ENCODE peak calls at places on chromosomes 11 and 22, in ten cellular contexts. T is prostate gland; D is fibroblast of mammary gland; J is HCT116; V is BJ; A is epithelial cell of esophagus; F is uterus; Q is fibroblast of the aortic adventitia; O is brain microvascular endothelial cell; C is CD8-positive, alpha-beta T cell. K is an unnamed sample.

GRCh38 chr22:30202531-30203006 is 44.0 kb downstream of the LIF start:
- DNase-seq in T (peak), D (peak), J (no peak), V (no peak), A (peak), F (peak), Q (peak), O (no peak), C (no peak), K (peak)

GRCh38 chr22:46006379-46007002 is 29.5 kb upstream of the WNT7B start:
- DNase-seq in T (peak), D (peak), J (peak), V (no peak), A (peak), F (peak), Q (peak), O (peak), C (peak), K (peak)

GRCh38 chr11:46346886-46347636 is at the start of gene DGKZ:
- DNase-seq in T (peak), D (peak), J (peak), V (no peak), A (peak), F (peak), Q (peak), O (peak), C (peak), K (peak)

GRCh38 chr11:11608783-11609232 is 13.0 kb downstream of the GALNT18 start:
- DNase-seq in T (no peak), D (peak), J (no peak), V (peak), A (peak), F (no peak), Q (peak), O (no peak), C (no peak), K (no peak)

GRCh38 chr11:69700278-69701140 is 3.3 kb downstream of the FGF19 start:
- DNase-seq in T (no peak), D (peak), J (no peak), V (no peak), A (no peak), F (no peak), Q (peak), O (peak), C (no peak), K (peak)

GRCh38 chr22:48884292-48884691 is 943.4 kb downstream of the BRD1 start:
- DNase-seq in T (no peak), D (no peak), J (no peak), V (no peak), A (no peak), F (no peak), Q (no peak), O (no peak), C (no peak), K (no peak)

GRCh38 chr11:118889796-118890195 is 6.1 kb downstream of the CXCR5 start:
- DNase-seq in T (no peak), D (peak), J (no peak), V (no peak), A (peak), F (peak), Q (peak), O (peak), C (no peak), K (peak)

GRCh38 chr11:112588252-112588668 is 327.6 kb upstream of the PLET1 start:
- DNase-seq in T (peak), D (peak), J (peak), V (peak), A (peak), F (peak), Q (peak), O (peak), C (no peak), K (peak)

GRCh38 chr11:124814739-124815138 is 14.5 kb upstream of the MSANTD2 start:
- DNase-seq in T (no peak), D (peak), J (no peak), V (no peak), A (no peak), F (no peak), Q (no peak), O (no peak), C (no peak), K (no peak)

GRCh38 chr11:38648597-38648996 is 2050.6 kb upstream of the RAG2 start:
- DNase-seq in T (no peak), D (no peak), J (no peak), V (no peak), A (peak), F (no peak), Q (no peak), O (no peak), C (no peak), K (no peak)

GRCh38 chr22:41245917-41246499 is 5.3 kb upstream of the CHADL start:
- DNase-seq in T (no peak), D (no peak), J (no peak), V (no peak), A (no peak), F (no peak), Q (no peak), O (no peak), C (no peak), K (no peak)

GRCh38 chr11:121350314-121351046 is 57.9 kb downstream of the SC5D start:
- DNase-seq in T (no peak), D (no peak), J (no peak), V (no peak), A (no peak), F (no peak), Q (no peak), O (no peak), C (no peak), K (no peak)

GRCh38 chr22:43974028-43974545 is 18.8 kb downstream of the SAMM50 start:
- DNase-seq in T (no peak), D (no peak), J (no peak), V (no peak), A (no peak), F (no peak), Q (no peak), O (no peak), C (no peak), K (no peak)

GRCh38 chr11:910044-910588 is 494 bp downstream of the CHID1 start:
- DNase-seq in T (no peak), D (no peak), J (no peak), V (no peak), A (no peak), F (no peak), Q (no peak), O (no peak), C (no peak), K (no peak)

GRCh38 chr11:122330466-122330865 is 214.5 kb upstream of the BLID start:
- DNase-seq in T (no peak), D (no peak), J (no peak), V (no peak), A (no peak), F (no peak), Q (no peak), O (no peak), C (no peak), K (no peak)

GRCh38 chr22:43481528-43482309 is 69.9 kb downstream of the MPPED1 start:
- DNase-seq in T (no peak), D (no peak), J (no peak), V (no peak), A (no peak), F (no peak), Q (no peak), O (no peak), C (no peak), K (no peak)

GRCh38 chr22:48570912-48571311 is 1256.8 kb downstream of the BRD1 start:
- DNase-seq in T (no peak), D (no peak), J (no peak), V (no peak), A (no peak), F (no peak), Q (no peak), O (no peak), C (no peak), K (no peak)

GRCh38 chr11:119121811-119122124 is 388 bp downstream of the HINFP start:
- DNase-seq in T (no peak), D (no peak), J (no peak), V (no peak), A (no peak), F (no peak), Q (no peak), O (no peak), C (no peak), K (no peak)

GRCh38 chr11:94924074-94925031 is 49.0 kb downstream of the CWC15 start:
- DNase-seq in T (no peak), D (no peak), J (no peak), V (no peak), A (no peak), F (no peak), Q (no peak), O (no peak), C (no peak), K (no peak)

GRCh38 chr11:64960719-64961118 is 11.2 kb downstream of the MAJIN start:
- DNase-seq in T (no peak), D (no peak), J (no peak), V (no peak), A (no peak), F (no peak), Q (peak), O (no peak), C (no peak), K (no peak)

GRCh38 chr22:36538529-36538928 is 9.6 kb upstream of the EIF3D start:
- DNase-seq in T (no peak), D (no peak), J (no peak), V (no peak), A (no peak), F (no peak), Q (no peak), O (no peak), C (no peak), K (no peak)

GRCh38 chr11:131688056-131688693 is 317.8 kb downstream of the NTM start:
- DNase-seq in T (no peak), D (peak), J (no peak), V (no peak), A (peak), F (peak), Q (peak), O (peak), C (no peak), K (peak)

GRCh38 chr11:79062814-79063762 is 377.7 kb downstream of the TENM4 start:
- DNase-seq in T (no peak), D (peak), J (peak), V (no peak), A (peak), F (no peak), Q (peak), O (peak), C (no peak), K (no peak)

GRCh38 chr11:17585911-17586695 is 39.0 kb downstream of the OTOG start:
- DNase-seq in T (no peak), D (no peak), J (no peak), V (no peak), A (peak), F (no peak), Q (no peak), O (no peak), C (no peak), K (no peak)

GRCh38 chr11:89504270-89504669 is 13.1 kb upstream of the NOX4 start:
- DNase-seq in T (no peak), D (no peak), J (no peak), V (no peak), A (no peak), F (no peak), Q (no peak), O (no peak), C (no peak), K (no peak)

GRCh38 chr11:21771097-21771496 is 421.8 kb upstream of the ANO5 start:
- DNase-seq in T (no peak), D (no peak), J (no peak), V (no peak), A (peak), F (no peak), Q (no peak), O (no peak), C (no peak), K (no peak)

GRCh38 chr11:35135222-35135621 is 3.7 kb upstream of the CD44 start:
- DNase-seq in T (no peak), D (peak), J (no peak), V (no peak), A (no peak), F (no peak), Q (peak), O (no peak), C (no peak), K (no peak)

GRCh38 chr11:13354335-13354734 is 76.7 kb downstream of the BMAL1 start:
- DNase-seq in T (no peak), D (peak), J (no peak), V (no peak), A (peak), F (no peak), Q (no peak), O (no peak), C (no peak), K (no peak)

GRCh38 chr22:49630448-49630946 is 197.2 kb downstream of the BRD1 start:
- DNase-seq in T (no peak), D (no peak), J (no peak), V (no peak), A (no peak), F (no peak), Q (no peak), O (no peak), C (no peak), K (no peak)

GRCh38 chr11:83303358-83303757 is 17.2 kb upstream of the CCDC90B start:
- DNase-seq in T (no peak), D (no peak), J (no peak), V (no peak), A (no peak), F (no peak), Q (no peak), O (no peak), C (no peak), K (no peak)

GRCh38 chr11:115303304-115303703 is 200.9 kb downstream of the CADM1 start:
- DNase-seq in T (no peak), D (no peak), J (no peak), V (no peak), A (no peak), F (no peak), Q (no peak), O (no peak), C (no peak), K (no peak)

GRCh38 chr11:107858217-107859070 is at the start of gene SLC35F2:
- DNase-seq in T (peak), D (peak), J (peak), V (no peak), A (peak), F (peak), Q (peak), O (peak), C (peak), K (peak)

GRCh38 chr11:116929393-116930090 is 92.1 kb upstream of the APOA1 start:
- DNase-seq in T (no peak), D (peak), J (no peak), V (no peak), A (no peak), F (no peak), Q (peak), O (peak), C (no peak), K (no peak)

GRCh38 chr11:6667733-6668374 is 12.2 kb upstream of the DCHS1 start:
- DNase-seq in T (no peak), D (peak), J (peak), V (no peak), A (peak), F (no peak), Q (peak), O (peak), C (no peak), K (peak)

GRCh38 chr11:17612221-17613188 is 65.4 kb downstream of the OTOG start:
- DNase-seq in T (no peak), D (no peak), J (no peak), V (no peak), A (no peak), F (no peak), Q (no peak), O (no peak), C (no peak), K (no peak)

GRCh38 chr11:126725521-126725920 is 275.0 kb downstream of the KIRREL3 start:
- DNase-seq in T (no peak), D (no peak), J (no peak), V (no peak), A (no peak), F (no peak), Q (no peak), O (no peak), C (no peak), K (no peak)

GRCh38 chr22:26756675-26757293 is 99.4 kb downstream of the MIAT start:
- DNase-seq in T (no peak), D (peak), J (peak), V (no peak), A (peak), F (peak), Q (peak), O (peak), C (peak), K (peak)

DNA sequence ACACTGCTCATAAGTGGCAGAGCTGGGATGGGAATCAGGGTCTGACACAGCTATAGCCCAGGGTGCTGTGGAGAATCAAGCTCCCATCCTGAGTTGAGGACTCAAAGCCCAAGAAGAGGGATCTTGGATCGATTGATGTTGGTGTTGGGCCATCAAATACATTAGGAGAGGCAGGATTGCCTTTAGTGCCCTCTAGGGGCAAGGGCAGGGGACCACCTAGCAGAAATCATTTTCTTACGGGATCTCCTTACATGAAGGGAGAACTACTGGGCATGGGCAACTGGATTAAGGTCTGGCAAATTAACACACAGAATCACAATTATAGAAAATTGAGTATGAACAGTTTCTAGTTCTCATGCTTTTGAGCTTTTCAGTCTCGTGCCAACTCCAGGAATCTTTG is 24.9 kb upstream of the EMSY start:
- DNase-seq in T (no peak), D (peak), J (no peak), V (no peak), A (peak), F (no peak), Q (no peak), O (no peak), C (no peak), K (no peak)
- TF ChIP-seq CTCF in T (no peak), D (peak), J (peak), V (peak), A (peak), F (no peak), Q (peak), O (peak), C (no peak), K (peak)

GRCh38 chr11:75025561-75025960 is 36.8 kb downstream of the NEU3 start:
- DNase-seq in T (no peak), D (no peak), J (no peak), V (no peak), A (no peak), F (no peak), Q (no peak), O (no peak), C (no peak), K (no peak)
- H3K4me3 ChIP-seq in T (no peak), D (no peak), J (no peak), V (no peak), A (no peak), F (no peak), Q (no peak), O (no peak), C (no peak), K (no peak)

GRCh38 chr11:102807921-102808320 is 10.0 kb upstream of the MMP1 start:
- DNase-seq in T (no peak), D (peak), J (peak), V (no peak), A (peak), F (no peak), Q (no peak), O (peak), C (no peak), K (peak)
- TF ChIP-seq CTCF in T (no peak), D (peak), J (peak), V (peak), A (peak), F (no peak), Q (peak), O (peak), C (no peak), K (peak)

GRCh38 chr22:39252461-39253391 is 7.9 kb upstream of the PDGFB start:
- DNase-seq in T (no peak), D (peak), J (no peak), V (no peak), A (no peak), F (no peak), Q (no peak), O (no peak), C (no peak), K (no peak)

GRCh38 chr22:39254122-39254521 is 9.3 kb upstream of the PDGFB start:
- DNase-seq in T (no peak), D (no peak), J (no peak), V (no peak), A (no peak), F (no peak), Q (no peak), O (no peak), C (no peak), K (no peak)

GRCh38 chr22:39251762-39252460 is 7.1 kb upstream of the PDGFB start:
- DNase-seq in T (peak), D (no peak), J (no peak), V (no peak), A (peak), F (no peak), Q (no peak), O (no peak), C (no peak), K (peak)

GRCh38 chr22:39254789-39255298 is 10.1 kb upstream of the PDGFB start:
- DNase-seq in T (no peak), D (peak), J (no peak), V (no peak), A (peak), F (no peak), Q (peak), O (peak), C (no peak), K (peak)

GRCh38 chr22:39253427-39254070 is 8.8 kb upstream of the PDGFB start:
- DNase-seq in T (peak), D (peak), J (peak), V (peak), A (peak), F (peak), Q (peak), O (peak), C (no peak), K (peak)
- H3K4me3 ChIP-seq in T (no peak), D (no peak), J (peak), V (no peak), A (no peak), F (no peak), Q (no peak), O (no peak), C (no peak), K (no peak)

GRCh38 chr11:86274503-86274902 is 27.5 kb upstream of the HIKESHI start:
- DNase-seq in T (no peak), D (no peak), J (no peak), V (no peak), A (no peak), F (no peak), Q (no peak), O (no peak), C (no peak), K (no peak)
- TF ChIP-seq CTCF in T (no peak), D (peak), J (peak), V (no peak), A (no peak), F (no peak), Q (no peak), O (peak), C (no peak), K (peak)

K was measured in astrocyte of the spinal cord.